ENCODE peak calls at places on chromosome 19, in four cellular contexts. O is WTC11, S is HEK293T, F is HepG2. N is an unnamed sample.

GRCh38 chr19:7869910-7870511 is 4.2 kb downstream of the PRR36 start:
- DNase-seq in O (peak; percentile 93), S (peak; percentile 72), F (peak; percentile 87), N (peak; percentile 87)

GRCh38 chr19:10736916-10737551 is 19.2 kb downstream of the DNM2 start:
- DNase-seq in O (no peak), S (no peak), F (no peak), N (peak; percentile 75)

GRCh38 chr19:4910594-4911273 is 1.4 kb downstream of the UHRF1 start:
- DNase-seq in O (no peak), S (no peak), F (no peak), N (peak; percentile 73)

GRCh38 chr19:41298327-41298964 is 11.5 kb upstream of the CCDC97 start:
- DNase-seq in O (no peak), S (no peak), F (no peak), N (no peak)

GRCh38 chr19:35355851-35356460 is 2.3 kb upstream of the FFAR3 start:
- DNase-seq in O (no peak), S (no peak), F (no peak), N (peak; percentile 42)

GRCh38 chr19:42360787-42361544 is 29.1 kb downstream of the CNFN start:
- DNase-seq in O (peak; percentile 79), S (no peak), F (no peak), N (no peak)

GRCh38 chr19:11279505-11280236 is 16.3 kb upstream of the TSPAN16 start:
- DNase-seq in O (no peak), S (no peak), F (no peak), N (no peak)

GRCh38 chr19:23384858-23385257 is 10.4 kb downstream of the ZNF91 start:
- DNase-seq in O (no peak), S (no peak), F (no peak), N (no peak)

GRCh38 chr19:9901020-9901419 is 35.3 kb downstream of the OLFM2 start:
- DNase-seq in O (no peak), S (no peak), F (no peak), N (no peak)

GRCh38 chr19:13827656-13828055 is 32.4 kb downstream of the ZSWIM4 start:
- DNase-seq in O (no peak), S (no peak), F (no peak), N (peak; percentile 28)

DNA sequence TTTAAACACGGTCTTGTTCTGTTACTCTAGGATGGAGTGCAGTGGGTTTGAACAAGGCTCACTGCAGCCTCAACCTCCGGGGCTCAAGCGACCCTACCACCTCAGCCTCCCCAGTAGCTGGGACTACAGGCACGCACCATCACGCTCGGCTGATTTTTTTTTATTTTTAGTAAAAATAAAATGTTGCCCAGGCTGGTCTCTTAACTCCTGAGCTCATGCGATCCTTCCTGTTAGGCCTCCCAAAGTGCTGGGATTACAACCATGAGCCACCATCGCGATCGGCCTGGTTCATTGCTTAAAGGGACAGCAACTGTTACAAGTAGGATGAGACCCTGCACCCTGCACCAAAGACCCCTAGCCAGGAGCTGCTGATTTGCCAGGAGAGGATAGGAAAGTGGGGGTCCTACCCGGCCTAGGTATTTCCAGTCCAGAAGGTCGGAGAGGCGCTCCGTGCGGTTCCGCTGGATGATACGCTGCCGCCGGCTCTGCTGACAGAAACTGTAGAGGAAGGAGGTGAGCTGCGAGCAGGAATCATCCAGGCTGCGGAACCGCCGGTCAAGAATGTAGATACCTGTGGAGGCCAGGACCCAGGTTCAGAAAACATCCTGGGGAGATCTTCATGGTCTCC is 5.1 kb downstream of the FTL start:
- DNase-seq in O (no peak), S (no peak), F (no peak), N (no peak)
- TF ChIP-seq ELF4 in O (no peak), S (no peak), F (no peak), N (no peak)

DNA sequence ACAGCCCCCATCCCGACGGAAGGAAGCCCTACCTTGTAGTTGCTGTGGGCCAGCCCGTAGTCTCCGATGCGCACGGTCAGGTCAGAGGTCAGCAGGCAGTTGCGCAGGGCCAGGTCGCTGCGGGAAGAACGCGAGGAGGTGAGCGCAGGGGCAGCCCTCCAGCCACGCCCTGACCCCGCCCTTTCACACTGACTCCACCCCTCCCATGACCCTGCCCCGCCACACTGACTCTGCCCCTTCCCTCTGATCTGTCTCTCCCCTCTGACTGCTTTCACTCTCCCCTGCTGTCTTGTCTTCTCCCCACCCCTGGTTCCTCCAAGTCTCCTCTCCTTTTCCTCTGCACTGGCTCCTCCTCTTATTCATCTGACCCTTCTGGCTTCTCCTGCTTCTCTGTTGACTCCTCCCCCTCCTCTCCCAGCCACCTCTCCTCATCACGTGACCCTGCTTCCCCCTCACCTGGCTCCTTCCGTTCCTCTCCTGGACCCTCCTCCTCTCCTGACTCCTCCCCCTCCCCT is 10.1 kb downstream of the LMTK3 start:
- DNase-seq in O (peak; percentile 89), S (peak; percentile 68), F (peak; percentile 84), N (peak; percentile 94)
- TF ChIP-seq ELF4 in O (no peak), S (no peak), F (no peak), N (peak; percentile 98)

GRCh38 chr19:46073268-46073922 is 32.6 kb upstream of the IGFL4 start:
- DNase-seq in O (no peak), S (no peak), F (no peak), N (no peak)

GRCh38 chr19:46065486-46065885 is 24.7 kb upstream of the IGFL4 start:
- DNase-seq in O (no peak), S (no peak), F (no peak), N (no peak)

GRCh38 chr19:46067691-46068090 is 26.9 kb upstream of the IGFL4 start:
- DNase-seq in O (no peak), S (no peak), F (no peak), N (no peak)

GRCh38 chr19:46069841-46070341 is 29.1 kb upstream of the IGFL4 start:
- DNase-seq in O (no peak), S (no peak), F (peak; percentile 42), N (no peak)

GRCh38 chr19:46068345-46069258 is 27.8 kb upstream of the IGFL4 start:
- DNase-seq in O (no peak), S (no peak), F (peak; percentile 92), N (no peak)
- TF ChIP-seq ELF4 in O (no peak), S (no peak), F (no peak), N (no peak)

DNA sequence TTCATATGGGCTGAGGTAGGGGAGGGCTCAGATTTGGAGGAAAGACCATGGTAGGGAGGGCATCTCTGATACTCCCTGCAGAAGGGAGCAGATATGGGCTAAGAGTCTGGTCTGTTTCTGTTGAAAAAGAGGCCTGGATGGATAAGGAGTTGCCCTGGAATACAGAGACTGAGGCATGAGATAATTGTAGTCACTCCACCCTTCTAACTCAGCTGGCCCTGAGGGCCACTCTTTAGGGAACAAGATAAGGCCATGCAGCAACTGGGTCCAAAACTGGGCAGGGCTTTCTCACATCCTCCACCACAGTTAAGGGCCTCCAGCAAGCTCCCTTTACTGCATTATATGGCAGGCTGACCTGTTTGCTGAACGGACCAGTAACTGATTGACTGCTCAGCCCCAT is 1.3 kb downstream of the ZNF749 start:
- DNase-seq in O (no peak), S (no peak), F (no peak), N (no peak)
- TF ChIP-seq ELF4 in O (no peak), S (no peak), F (no peak), N (no peak)

DNA sequence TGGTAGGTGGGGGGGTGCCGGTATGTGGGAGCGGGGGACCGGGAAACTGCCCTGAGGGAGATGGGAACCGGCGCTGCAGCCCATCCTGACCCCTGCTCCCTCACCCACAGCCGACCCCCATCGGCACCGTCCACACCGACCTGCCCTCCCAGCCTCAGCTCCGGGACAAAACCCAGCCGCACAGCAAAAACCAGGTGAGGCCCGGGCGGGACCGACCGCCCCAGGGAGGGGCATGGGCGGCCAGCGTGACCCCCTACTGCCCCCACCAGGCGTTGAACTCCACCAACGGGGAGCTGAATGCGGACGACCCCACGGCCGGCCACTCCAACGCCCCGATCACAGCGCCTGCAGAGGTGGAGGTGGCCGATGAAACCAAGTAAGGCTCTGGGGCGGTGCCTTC is 35.9 kb downstream of the BTBD2 start:
- DNase-seq in O (no peak), S (no peak), F (no peak), N (no peak)
- TF ChIP-seq ELF4 in O (no peak), S (no peak), F (no peak), N (no peak)